ENCODE peak calls at places on chromosomes 12 and 14, in four cellular contexts. M is body of pancreas, K is breast epithelium, L is ovary. U is an unnamed sample.

GRCh38 chr12:132066345-132066685 is 77.8 kb downstream of the DDX51 start:
- DNase-seq in M (no peak), K (no peak), L (no peak), U (no peak)

GRCh38 chr12:74401035-74401434 is 136.6 kb upstream of the ATXN7L3B start:
- DNase-seq in M (no peak), K (no peak), L (no peak), U (no peak)

GRCh38 chr12:10405294-10405693 is 4.3 kb downstream of the KLRC4 start:
- DNase-seq in M (no peak), K (no peak), L (no peak), U (no peak)

GRCh38 chr14:74049886-74050495 is 30.8 kb downstream of the BBOF1 start:
- DNase-seq in M (no peak), K (no peak), L (no peak), U (no peak)

GRCh38 chr12:49954863-49955830 is 4.6 kb downstream of the AQP2 start:
- DNase-seq in M (no peak), K (no peak), L (no peak), U (no peak)

GRCh38 chr12:66861157-66861750 is 182.4 kb upstream of the GRIP1 start:
- DNase-seq in M (peak), K (peak), L (peak), U (no peak)

GRCh38 chr14:81990312-81990761 is 456.7 kb upstream of the SEL1L start:
- DNase-seq in M (peak), K (no peak), L (no peak), U (no peak)

GRCh38 chr14:92578511-92578910 is 64.9 kb downstream of the RIN3 start:
- DNase-seq in M (no peak), K (no peak), L (no peak), U (no peak)

GRCh38 chr12:94169495-94169894 is 21.1 kb downstream of the PLXNC1 start:
- DNase-seq in M (no peak), K (no peak), L (no peak), U (no peak)

GRCh38 chr12:118981285-118982201 is at the start of gene SRRM4:
- DNase-seq in M (peak), K (no peak), L (no peak), U (peak)

DNA sequence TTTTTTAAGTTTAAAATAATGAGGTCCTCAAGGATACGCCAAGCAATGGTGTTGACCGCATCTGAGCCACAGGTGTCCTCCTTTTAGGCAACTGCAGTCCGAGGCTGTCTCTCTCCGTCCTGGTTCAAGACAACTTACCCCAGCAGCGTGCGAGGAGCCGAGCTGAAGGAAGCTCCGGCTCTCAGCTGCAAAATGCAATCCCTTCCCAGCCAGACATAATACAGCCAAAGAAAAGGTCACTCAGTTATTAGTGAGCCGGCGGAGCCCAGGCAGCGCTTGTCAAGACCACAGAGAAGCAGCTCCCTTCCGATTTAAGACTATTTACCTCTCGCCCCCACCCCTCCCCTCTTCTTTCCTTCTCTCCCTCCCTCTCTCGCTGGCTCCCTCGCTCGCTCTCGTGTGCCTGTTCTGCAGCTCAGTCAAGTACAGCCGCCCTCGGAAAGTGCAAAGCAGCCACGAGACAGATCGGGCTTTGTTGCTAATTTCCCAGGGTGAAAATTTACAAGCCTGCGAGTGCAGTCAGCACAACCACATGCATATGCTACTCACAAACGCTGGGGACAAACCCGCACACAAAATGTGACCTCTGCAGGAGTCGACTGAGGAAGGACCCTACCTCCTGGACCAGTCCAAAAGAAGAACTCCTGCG is 363 bp upstream of the LMO3 start:
- DNase-seq in M (peak), K (no peak), L (peak), U (no peak)
- H3K4me3 ChIP-seq in M (peak), K (peak), L (peak), U (peak)

DNA sequence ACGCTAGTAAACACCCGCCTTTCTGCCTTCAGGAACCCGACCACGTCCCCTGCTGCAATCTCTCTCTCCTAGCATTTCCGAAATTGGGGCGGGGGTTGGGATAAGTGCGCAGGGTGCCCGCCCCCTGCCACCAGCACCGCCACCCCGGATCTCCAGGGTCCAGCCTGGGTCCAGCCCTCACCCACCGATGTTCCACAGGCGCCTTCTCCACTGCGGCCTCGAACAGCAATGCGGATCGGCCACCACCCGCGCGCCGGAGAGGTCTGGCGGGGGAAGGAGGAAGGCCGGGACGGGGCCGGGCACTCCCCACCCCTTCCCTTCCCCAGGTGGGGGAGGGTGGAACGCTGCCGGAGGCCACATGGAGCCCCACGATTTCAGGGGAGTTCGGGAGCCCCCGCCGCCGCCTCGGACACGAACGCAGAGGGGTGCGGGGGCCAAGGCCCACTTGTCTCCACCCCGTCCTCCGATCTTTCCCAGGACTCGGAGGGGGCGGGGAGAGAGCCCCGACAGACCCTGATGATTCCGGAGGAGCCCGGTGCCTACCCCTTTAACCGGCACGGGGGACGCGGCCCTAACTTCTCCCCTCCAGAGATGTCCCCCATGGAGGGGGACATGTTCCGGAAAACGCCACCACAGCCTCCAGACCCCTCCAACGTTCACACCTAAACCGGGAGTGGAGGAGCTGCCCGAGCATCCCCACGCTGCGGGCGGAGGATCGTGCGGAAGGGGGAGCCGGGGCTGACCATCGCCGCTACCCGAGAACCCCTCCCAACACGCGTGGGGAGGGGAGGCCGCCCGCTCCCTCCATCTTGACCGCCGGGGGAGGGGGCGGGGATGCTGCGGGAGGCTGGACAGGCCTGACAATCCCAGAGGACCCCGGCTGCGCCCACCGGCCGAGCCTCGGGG is 1.1 kb downstream of the ATXN2 start:
- DNase-seq in M (peak), K (peak), L (peak), U (peak)
- TF ChIP-seq POLR2A in M (no peak), K (no peak), L (peak), U (no peak)

GRCh38 chr14:33186656-33187055 is 248.0 kb downstream of the NPAS3 start:
- DNase-seq in M (no peak), K (no peak), L (no peak), U (no peak)

GRCh38 chr14:33188880-33189279 is 250.2 kb downstream of the NPAS3 start:
- DNase-seq in M (no peak), K (no peak), L (no peak), U (no peak)

DNA sequence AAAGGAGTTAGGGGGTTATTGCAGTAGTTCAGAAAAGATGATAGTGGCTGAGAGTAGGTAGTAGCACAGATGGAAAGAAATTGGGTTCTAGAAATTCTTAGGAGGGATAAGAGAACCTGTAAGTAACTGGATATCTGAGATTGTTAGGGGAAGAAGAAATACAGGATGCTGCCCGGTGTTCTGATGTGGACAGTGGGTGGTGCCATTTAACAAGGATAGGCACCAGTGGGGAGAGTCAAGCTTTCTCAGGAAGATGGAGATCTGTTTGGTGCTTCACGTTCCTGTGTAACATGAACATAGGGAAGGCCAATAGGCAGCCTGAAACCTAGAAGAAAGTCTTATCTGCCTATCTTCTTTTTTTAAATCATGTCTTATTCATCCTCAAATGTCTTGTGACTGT is 245.9 kb downstream of the NPAS3 start:
- DNase-seq in M (no peak), K (no peak), L (no peak), U (no peak)
- TF ChIP-seq CTCF in M (no peak), K (no peak), L (no peak), U (no peak)

DNA sequence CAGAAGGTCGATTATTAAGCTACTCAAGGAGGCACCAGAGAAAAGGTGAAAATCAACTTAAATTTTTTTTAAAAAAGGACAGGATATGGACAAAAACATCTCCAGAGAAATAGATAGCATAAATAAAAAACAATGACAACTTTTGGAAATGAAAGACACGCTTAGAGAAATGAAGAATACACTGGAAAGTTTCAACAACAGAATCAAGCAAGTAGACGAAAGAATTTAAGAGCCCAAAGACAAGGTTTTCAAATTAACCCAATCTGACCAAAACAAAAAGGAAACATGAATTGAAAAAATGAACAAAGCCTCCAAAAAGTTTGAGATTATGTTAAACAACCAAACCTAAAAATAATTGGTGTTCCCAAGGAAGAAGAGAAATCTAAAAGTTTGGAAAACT is 191.1 kb upstream of the BMP4 start:
- DNase-seq in M (no peak), K (no peak), L (no peak), U (no peak)
- H3K4me3 ChIP-seq in M (no peak), K (no peak), L (no peak), U (no peak)

DNA sequence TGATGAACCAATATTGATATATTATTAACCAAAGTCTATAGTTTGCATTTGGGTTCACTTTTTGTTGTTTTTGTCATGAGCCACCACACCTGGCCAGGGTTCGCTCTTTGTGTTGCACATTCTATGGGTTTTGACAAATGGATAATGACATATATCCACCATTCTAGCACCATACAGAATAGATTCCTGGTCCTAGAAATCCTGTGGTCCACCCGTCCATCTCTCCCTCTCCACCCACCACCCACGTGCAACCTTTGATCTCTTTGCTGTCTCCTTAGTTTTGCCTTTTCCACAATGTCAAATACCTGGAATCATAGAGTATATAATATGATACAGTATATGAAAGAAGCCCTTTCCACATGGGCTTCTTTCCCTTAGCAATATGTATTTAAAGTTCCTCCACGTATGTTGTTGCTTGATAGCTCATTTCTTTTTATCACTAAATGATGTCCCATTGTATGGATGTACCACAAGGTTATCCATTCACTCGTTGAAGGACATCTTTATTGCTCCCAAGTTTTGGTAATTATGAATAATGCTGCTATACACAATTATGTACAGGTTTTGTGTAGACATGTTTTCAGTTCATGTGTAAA is 7.4 kb downstream of the RPL6 start:
- DNase-seq in M (no peak), K (no peak), L (no peak), U (no peak)
- TF ChIP-seq POLR2A in M (no peak), K (no peak), L (no peak), U (no peak)

GRCh38 chr14:77375164-77375950 is 1.5 kb downstream of the TMED8 start:
- DNase-seq in M (no peak), K (no peak), L (no peak), U (no peak)

GRCh38 chr14:77376380-77376770 is 519 bp downstream of the TMED8 start:
- DNase-seq in M (peak), K (no peak), L (peak), U (no peak)

GRCh38 chr14:77375973-77376372 is 921 bp downstream of the TMED8 start:
- DNase-seq in M (no peak), K (no peak), L (no peak), U (no peak)

GRCh38 chr14:77377502-77377844 is 294 bp downstream of the SAMD15 start:
- DNase-seq in M (no peak), K (no peak), L (no peak), U (no peak)

DNA sequence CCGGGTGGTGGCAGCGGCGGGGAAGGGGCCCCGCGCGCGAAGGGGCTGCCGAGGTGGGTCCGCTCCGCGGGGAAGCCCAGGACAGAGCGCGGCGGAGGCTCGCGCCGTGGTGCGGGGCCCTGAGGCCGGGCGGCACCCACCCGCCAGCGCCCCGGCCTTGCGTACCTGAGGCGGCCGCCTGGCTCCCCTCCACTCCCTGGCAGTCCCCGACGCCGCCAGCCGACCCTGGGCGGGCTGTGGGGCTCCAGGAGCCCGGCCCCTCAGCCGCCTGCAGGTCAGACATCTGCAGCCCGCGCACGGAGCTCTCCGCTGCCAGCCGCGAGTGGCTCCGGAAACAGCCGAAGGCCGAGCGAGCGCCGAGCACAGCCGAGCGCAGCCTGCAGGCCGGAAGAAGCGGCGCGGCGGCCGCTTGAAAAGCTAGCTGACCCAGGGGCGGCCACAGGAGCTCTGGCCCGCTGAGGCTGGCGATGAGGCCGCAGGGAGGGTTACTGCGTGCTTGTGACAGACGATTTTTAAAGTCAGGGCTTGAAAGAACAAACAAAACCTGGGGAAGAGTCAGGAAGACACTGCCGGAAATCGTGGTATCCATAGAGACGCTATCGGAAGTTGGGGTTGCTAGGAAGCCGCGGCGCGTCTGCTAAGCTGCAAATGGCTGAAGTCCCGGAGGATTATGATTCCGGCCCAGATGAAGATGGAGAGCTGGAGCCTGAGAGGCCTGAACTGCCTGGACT is at the start of the genes SAMD15 and TMED8:
- DNase-seq in M (peak), K (peak), L (peak), U (peak)
- TF ChIP-seq CTCF in M (peak), K (no peak), L (no peak), U (peak)

DNA sequence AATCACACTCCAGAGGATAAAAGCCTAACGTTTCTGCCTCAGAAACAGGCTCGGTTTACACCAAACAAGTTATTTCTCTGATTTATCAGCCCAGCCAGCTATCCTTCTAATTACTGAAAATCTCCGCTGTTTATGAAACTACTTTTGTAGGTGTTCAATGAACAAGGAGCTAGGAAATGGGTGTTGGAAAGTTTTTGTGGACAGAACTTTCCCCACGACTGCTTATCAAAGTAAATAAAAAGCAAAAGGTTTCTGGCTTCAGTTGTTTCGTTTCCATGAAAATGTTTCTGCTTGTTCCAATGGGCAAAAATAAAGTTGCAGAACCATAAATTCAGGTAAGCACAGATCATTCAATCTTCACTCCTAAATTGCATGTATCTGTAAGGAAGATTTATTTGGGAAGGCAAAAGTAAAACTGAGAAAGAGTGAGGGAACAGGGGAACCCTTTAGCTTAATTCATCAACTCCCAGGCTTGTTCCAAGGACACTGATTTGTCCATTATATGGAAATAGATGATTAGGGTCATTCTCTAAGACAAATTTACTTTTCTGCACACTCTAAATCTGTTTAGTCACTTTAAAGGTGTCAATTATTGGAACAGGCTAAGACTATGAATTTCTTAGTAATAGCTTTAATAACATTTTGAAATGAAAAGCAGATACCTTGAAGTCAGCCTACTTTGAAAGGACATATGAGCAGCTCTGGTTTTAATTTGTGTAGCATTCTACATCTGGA is 175.9 kb upstream of the CDKN3 start:
- DNase-seq in M (no peak), K (no peak), L (no peak), U (no peak)
- H3K4me3 ChIP-seq in M (no peak), K (peak), L (peak), U (peak)

DNA sequence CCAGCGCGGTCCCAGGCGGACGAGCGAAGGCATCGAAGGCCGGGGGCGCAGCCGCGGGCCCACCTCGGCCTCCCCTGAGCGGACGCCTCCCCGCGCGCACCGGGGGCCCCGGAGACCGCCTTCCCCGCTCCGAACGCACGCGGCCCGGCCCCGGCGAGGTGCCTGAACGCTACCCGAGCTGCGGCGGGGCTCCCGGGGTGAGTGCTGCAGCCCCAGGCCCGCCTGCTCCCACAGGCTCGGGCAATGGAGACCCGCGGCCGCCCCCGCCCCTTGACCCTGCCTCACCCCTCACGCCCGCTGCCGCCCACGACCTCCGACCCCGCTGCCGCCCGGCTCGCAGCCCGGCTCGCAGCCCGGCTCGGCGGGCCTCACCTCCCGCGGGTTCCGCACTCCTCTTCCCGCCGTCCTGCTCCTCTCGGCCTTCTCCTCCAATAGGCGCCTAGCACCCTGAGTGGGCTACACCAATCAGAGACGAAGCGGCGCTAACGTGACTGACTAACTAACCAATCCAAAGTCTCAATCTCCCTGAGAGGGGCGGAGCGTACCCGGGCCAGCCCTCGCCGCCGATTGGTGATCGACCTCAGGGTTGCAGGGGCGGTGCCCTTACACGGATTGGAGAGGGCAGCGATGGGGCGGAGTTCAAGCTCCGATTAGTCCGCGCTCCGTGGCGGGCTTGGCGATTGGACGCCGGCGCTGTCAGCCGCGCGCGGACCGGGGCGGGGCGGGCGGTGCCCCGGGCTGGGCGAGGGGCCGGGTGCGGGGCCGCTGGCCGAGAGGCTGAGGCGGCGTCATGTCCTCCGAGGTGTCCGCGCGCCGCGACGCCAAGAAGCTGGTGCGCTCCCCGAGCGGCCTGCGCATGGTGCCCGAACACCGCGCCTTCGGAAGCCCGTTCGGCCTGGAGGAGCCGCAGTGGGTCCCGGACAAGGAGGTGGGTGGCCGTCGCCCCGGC is at the start of the genes XRCC3 and ZFYVE21:
- DNase-seq in M (peak), K (peak), L (peak), U (peak)
- TF ChIP-seq POLR2A in M (peak), K (no peak), L (peak), U (peak)